ENCODE peak calls at places on chromosome 18, in seven cellular contexts. One of them, this sample, is unnamed.

GRCh38 chr18:73774836-73775509 is 372.7 kb downstream of the FBXO15 start:
- DNase-seq in neuronal stem cell: no peak
- DNase-seq in IMR-90: no peak
- DNase-seq in mesendoderm: peak; percentile 31
- DNase-seq in trophoblast cell: no peak
- DNase-seq in H1: no peak
- DNase-seq in mesenchymal stem cell: no peak
- DNase-seq in this sample: peak; percentile 65

GRCh38 chr18:79588636-79589481 is 90.7 kb upstream of the CTDP1 start:
- DNase-seq in trophoblast cell: peak; percentile 20
- DNase-seq in neuronal stem cell: peak; percentile 41
- DNase-seq in IMR-90: peak; percentile 87
- DNase-seq in mesenchymal stem cell: peak; percentile 82
- DNase-seq in H1: peak; percentile 59
- DNase-seq in mesendoderm: peak; percentile 39
- DNase-seq in this sample: no peak

GRCh38 chr18:62033756-62034155 is 140.9 kb upstream of the RNF152 start:
- DNase-seq in H1: no peak
- DNase-seq in trophoblast cell: no peak
- DNase-seq in neuronal stem cell: no peak
- DNase-seq in IMR-90: no peak
- DNase-seq in mesenchymal stem cell: no peak
- DNase-seq in mesendoderm: no peak
- DNase-seq in this sample: no peak

GRCh38 chr18:79912409-79912991 is 39.0 kb downstream of the SLC66A2 start:
- DNase-seq in H1: no peak
- DNase-seq in neuronal stem cell: no peak
- DNase-seq in mesendoderm: peak; percentile 10
- DNase-seq in IMR-90: no peak
- DNase-seq in trophoblast cell: no peak
- DNase-seq in mesenchymal stem cell: peak; percentile 44
- DNase-seq in this sample: peak; percentile 18

GRCh38 chr18:11902522-11903292 is 5.4 kb downstream of the MPPE1 start:
- DNase-seq in mesendoderm: peak; percentile 75
- DNase-seq in neuronal stem cell: no peak
- DNase-seq in H1: no peak
- DNase-seq in trophoblast cell: no peak
- DNase-seq in mesenchymal stem cell: no peak
- DNase-seq in IMR-90: peak; percentile 56
- DNase-seq in this sample: no peak

GRCh38 chr18:11104307-11104706 is 45.1 kb downstream of the PIEZO2 start:
- DNase-seq in trophoblast cell: no peak
- DNase-seq in IMR-90: no peak
- DNase-seq in neuronal stem cell: no peak
- DNase-seq in mesenchymal stem cell: no peak
- DNase-seq in mesendoderm: no peak
- DNase-seq in H1: no peak
- DNase-seq in this sample: no peak

GRCh38 chr18:3015851-3016250 is 2.9 kb upstream of the LPIN2 start:
- DNase-seq in neuronal stem cell: no peak
- DNase-seq in H1: no peak
- DNase-seq in trophoblast cell: no peak
- DNase-seq in mesenchymal stem cell: no peak
- DNase-seq in IMR-90: no peak
- DNase-seq in mesendoderm: no peak
- DNase-seq in this sample: no peak

GRCh38 chr18:11752116-11752911 is 63.2 kb downstream of the GNAL start:
- DNase-seq in mesenchymal stem cell: peak; percentile 48
- DNase-seq in H1: peak; percentile 68
- DNase-seq in neuronal stem cell: peak; percentile 41
- DNase-seq in mesendoderm: peak; percentile 80
- DNase-seq in trophoblast cell: peak; percentile 60
- DNase-seq in IMR-90: peak; percentile 30
- DNase-seq in this sample: peak; percentile 57

GRCh38 chr18:44393406-44393805 is 287.3 kb upstream of the SETBP1 start:
- DNase-seq in IMR-90: no peak
- DNase-seq in trophoblast cell: peak; percentile 6
- DNase-seq in mesendoderm: no peak
- DNase-seq in mesenchymal stem cell: no peak
- DNase-seq in neuronal stem cell: no peak
- DNase-seq in H1: no peak
- DNase-seq in this sample: no peak

GRCh38 chr18:46281185-46282176 is 177.3 kb downstream of the HAUS1 start:
- DNase-seq in mesendoderm: peak; percentile 89
- DNase-seq in IMR-90: peak; percentile 79
- DNase-seq in H1: peak; percentile 88
- DNase-seq in mesenchymal stem cell: peak; percentile 77
- DNase-seq in trophoblast cell: peak; percentile 80
- DNase-seq in neuronal stem cell: peak; percentile 62
- DNase-seq in this sample: peak; percentile 80

GRCh38 chr18:74368901-74369705 is 53.5 kb downstream of the C18orf63 start:
- DNase-seq in mesendoderm: peak; percentile 3
- DNase-seq in neuronal stem cell: no peak
- DNase-seq in mesenchymal stem cell: no peak
- DNase-seq in trophoblast cell: no peak
- DNase-seq in IMR-90: no peak
- DNase-seq in H1: no peak
- DNase-seq in this sample: no peak

GRCh38 chr18:73741946-73742345 is 405.7 kb downstream of the FBXO15 start:
- DNase-seq in mesenchymal stem cell: peak; percentile 58
- DNase-seq in H1: no peak
- DNase-seq in trophoblast cell: peak; percentile 8
- DNase-seq in IMR-90: peak; percentile 68
- DNase-seq in neuronal stem cell: no peak
- DNase-seq in mesendoderm: no peak
- DNase-seq in this sample: no peak

GRCh38 chr18:22934789-22935188 is 1.7 kb downstream of the RBBP8 start:
- DNase-seq in neuronal stem cell: no peak
- DNase-seq in trophoblast cell: no peak
- DNase-seq in H1: no peak
- DNase-seq in mesendoderm: no peak
- DNase-seq in IMR-90: no peak
- DNase-seq in mesenchymal stem cell: no peak
- DNase-seq in this sample: no peak
- H3K18ac ChIP-seq in neuronal stem cell: no peak overlapping the region
- H3K18ac ChIP-seq in trophoblast cell: no peak overlapping the region
- H3K18ac ChIP-seq in H1: no peak overlapping the region
- H3K18ac ChIP-seq in mesendoderm: no peak overlapping the region
- H3K18ac ChIP-seq in IMR-90: no peak overlapping the region
- H3K18ac ChIP-seq in mesenchymal stem cell: no peak overlapping the region
- H3K18ac ChIP-seq in this sample: no peak overlapping the region

GRCh38 chr18:37913051-37913450 is 347.5 kb upstream of the CELF4 start:
- DNase-seq in mesenchymal stem cell: no peak
- DNase-seq in mesendoderm: no peak
- DNase-seq in neuronal stem cell: no peak
- DNase-seq in H1: no peak
- DNase-seq in IMR-90: no peak
- DNase-seq in trophoblast cell: no peak
- DNase-seq in this sample: no peak
- H2BK5ac ChIP-seq in mesenchymal stem cell: no peak overlapping the region
- H2BK5ac ChIP-seq in mesendoderm: no peak overlapping the region
- H2BK5ac ChIP-seq in neuronal stem cell: no peak overlapping the region
- H2BK5ac ChIP-seq in H1: no peak overlapping the region
- H2BK5ac ChIP-seq in IMR-90: no peak overlapping the region
- H2BK5ac ChIP-seq in trophoblast cell: no peak overlapping the region
- H2BK5ac ChIP-seq in this sample: no peak overlapping the region

DNA sequence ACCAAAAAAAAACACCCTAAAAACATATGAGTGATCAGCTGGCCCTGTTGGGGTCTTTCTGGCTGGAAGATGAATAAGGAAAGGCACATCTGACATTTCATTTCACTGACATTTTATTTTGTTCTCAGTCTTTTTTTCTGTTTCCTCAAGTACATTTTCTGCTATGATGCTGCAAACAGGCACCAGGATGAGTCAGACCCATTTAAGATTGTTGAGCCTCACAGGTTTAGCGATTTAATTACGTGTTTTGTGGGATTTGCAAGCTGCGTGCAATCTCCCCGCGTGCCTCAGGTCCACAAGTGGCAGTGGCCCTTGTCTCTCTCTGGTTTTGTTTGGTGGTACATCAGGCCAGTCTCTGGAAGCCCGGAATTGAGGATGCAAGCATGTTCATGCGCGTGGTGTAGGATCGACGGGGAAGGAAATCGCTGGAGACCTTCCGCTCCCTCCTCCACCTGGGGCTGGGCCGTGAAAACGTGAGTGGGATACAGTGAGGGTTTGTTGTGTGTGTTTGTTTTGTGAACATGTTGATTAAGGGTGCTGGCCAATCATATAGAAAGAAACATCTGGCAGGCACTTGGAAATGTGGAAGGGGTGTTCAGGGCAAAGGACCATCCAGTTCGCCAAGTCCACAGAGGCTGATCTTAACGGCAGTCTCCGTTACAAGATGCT is 120.2 kb upstream of the ZNF516 start:
- DNase-seq in mesendoderm: no peak
- DNase-seq in trophoblast cell: no peak
- DNase-seq in neuronal stem cell: no peak
- DNase-seq in H1: no peak
- DNase-seq in IMR-90: peak; percentile 27
- DNase-seq in mesenchymal stem cell: no peak
- DNase-seq in this sample: no peak
- H3K18ac ChIP-seq in mesendoderm: no peak overlapping the region
- H3K18ac ChIP-seq in trophoblast cell: no peak overlapping the region
- H3K18ac ChIP-seq in neuronal stem cell: no peak overlapping the region
- H3K18ac ChIP-seq in H1: no peak overlapping the region
- H3K18ac ChIP-seq in IMR-90: no peak overlapping the region
- H3K18ac ChIP-seq in mesenchymal stem cell: no peak overlapping the region
- H3K18ac ChIP-seq in this sample: no peak overlapping the region

DNA sequence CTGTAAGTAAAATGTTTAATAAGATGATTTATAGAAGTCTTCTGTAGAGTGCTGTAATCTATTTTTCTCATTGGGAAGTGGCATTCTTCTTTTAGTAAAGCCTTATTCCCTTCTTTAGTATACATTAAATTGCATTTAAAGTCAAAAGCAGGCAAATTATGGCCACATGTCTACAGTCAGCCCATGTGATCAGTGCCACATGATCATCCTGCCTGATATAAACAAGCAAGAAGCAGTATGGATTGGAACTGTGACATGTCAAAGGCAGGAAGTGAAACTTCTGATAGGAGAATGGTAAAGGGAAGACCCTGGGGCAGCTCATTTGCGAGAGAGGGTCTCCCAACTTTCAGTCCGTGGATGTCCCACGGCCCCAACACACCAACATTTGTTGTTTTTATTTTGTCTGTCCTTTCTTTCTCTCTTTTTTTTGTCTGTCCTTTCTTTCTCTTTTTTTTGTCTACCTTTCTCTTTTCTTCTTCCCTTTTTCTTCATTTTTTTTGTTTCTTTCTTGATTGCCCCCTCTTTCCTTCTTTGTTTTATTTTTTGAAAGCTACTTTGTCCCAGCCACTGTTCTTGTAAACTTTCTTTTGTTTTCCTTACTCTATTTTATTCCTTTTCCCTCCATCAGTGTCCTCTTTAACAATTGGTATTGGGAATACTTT is 154.9 kb downstream of the DTNA start:
- DNase-seq in H1: no peak
- DNase-seq in trophoblast cell: no peak
- DNase-seq in IMR-90: no peak
- DNase-seq in mesendoderm: no peak
- DNase-seq in neuronal stem cell: no peak
- DNase-seq in mesenchymal stem cell: no peak
- DNase-seq in this sample: no peak
- H2BK5ac ChIP-seq in H1: no peak overlapping the region
- H2BK5ac ChIP-seq in trophoblast cell: no peak overlapping the region
- H2BK5ac ChIP-seq in IMR-90: no peak overlapping the region
- H2BK5ac ChIP-seq in mesendoderm: no peak overlapping the region
- H2BK5ac ChIP-seq in neuronal stem cell: no peak overlapping the region
- H2BK5ac ChIP-seq in mesenchymal stem cell: no peak overlapping the region
- H2BK5ac ChIP-seq in this sample: no peak overlapping the region

DNA sequence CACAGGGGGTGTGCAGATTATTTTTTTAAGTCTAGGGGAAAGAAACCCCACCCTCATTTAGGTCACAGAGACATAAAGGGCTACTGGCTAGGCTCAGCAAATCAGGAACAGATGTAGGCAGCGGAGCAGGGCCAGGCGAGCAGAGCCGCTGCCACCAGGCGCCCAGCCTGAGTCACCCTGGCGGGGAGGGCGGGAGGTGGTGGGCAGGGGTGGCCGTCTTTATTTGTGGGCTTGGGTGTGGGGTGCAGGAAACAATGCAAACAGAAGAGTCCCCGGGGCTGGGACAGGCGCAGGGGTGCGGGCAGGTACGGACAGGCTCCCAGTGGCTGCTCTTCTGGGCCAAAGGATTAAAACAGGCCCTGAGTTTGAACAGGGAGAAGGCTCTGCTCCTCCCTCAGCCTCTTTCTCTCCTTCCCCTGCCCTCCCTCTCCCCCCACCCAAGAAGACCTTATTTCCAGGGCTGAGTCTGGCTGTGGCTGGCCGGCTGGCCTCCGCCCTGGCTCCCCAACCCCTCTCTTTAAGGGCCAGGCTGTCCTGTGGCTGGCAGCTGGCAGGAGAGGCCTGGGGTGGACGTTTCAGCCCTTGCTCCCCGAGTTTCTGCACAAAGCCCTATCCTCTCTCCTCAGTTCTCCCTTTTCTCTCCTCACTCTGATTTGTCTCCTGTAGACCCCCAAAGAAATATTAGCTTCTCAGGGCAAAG is 142.9 kb upstream of the SMAD2 start:
- DNase-seq in trophoblast cell: no peak
- DNase-seq in IMR-90: no peak
- DNase-seq in mesenchymal stem cell: no peak
- DNase-seq in H1: no peak
- DNase-seq in mesendoderm: no peak
- DNase-seq in neuronal stem cell: no peak
- DNase-seq in this sample: no peak
- H3K18ac ChIP-seq in trophoblast cell: no peak overlapping the region
- H3K18ac ChIP-seq in IMR-90: no peak overlapping the region
- H3K18ac ChIP-seq in mesenchymal stem cell: no peak overlapping the region
- H3K18ac ChIP-seq in H1: peak overlapping the region; percentile 83
- H3K18ac ChIP-seq in mesendoderm: no peak overlapping the region
- H3K18ac ChIP-seq in neuronal stem cell: peak overlapping the region; percentile 67
- H3K18ac ChIP-seq in this sample: no peak overlapping the region